ENCODE peak calls at places on chromosomes 11 and 22, in four cellular contexts. One of them, this sample, is unnamed. For H3K4me1, the result is how much of the 10 kb centered on the place peaks cover.

GRCh38 chr11:68767672-68768071 is 16.4 kb upstream of the TESMIN start:
- DNase-seq in suprapubic skin: no peak
- DNase-seq in transverse colon: no peak
- DNase-seq in HCT116: no peak
- DNase-seq in this sample: peak

GRCh38 chr22:39388261-39389011 is 11.1 kb upstream of the TAB1 start:
- DNase-seq in transverse colon: peak
- DNase-seq in HCT116: peak
- DNase-seq in suprapubic skin: peak
- DNase-seq in this sample: peak

GRCh38 chr22:22810018-22810427 is 77.6 kb upstream of the IGLL5 start:
- DNase-seq in suprapubic skin: no peak
- DNase-seq in transverse colon: peak
- DNase-seq in HCT116: peak
- DNase-seq in this sample: no peak

GRCh38 chr11:113896156-113896879 is 8.3 kb upstream of the HTR3B start:
- DNase-seq in HCT116: peak
- DNase-seq in suprapubic skin: peak
- DNase-seq in transverse colon: peak
- DNase-seq in this sample: peak

GRCh38 chr11:57977709-57978108 is 46.0 kb upstream of the OR9Q1 start:
- DNase-seq in HCT116: no peak
- DNase-seq in suprapubic skin: no peak
- DNase-seq in transverse colon: no peak
- DNase-seq in this sample: no peak

GRCh38 chr11:15159085-15159484 is 44.4 kb downstream of the INSC start:
- DNase-seq in HCT116: peak
- DNase-seq in transverse colon: no peak
- DNase-seq in suprapubic skin: no peak
- DNase-seq in this sample: no peak

GRCh38 chr11:130480166-130480565 is 31.7 kb downstream of the ADAMTS15 start:
- DNase-seq in suprapubic skin: no peak
- DNase-seq in HCT116: no peak
- DNase-seq in transverse colon: no peak
- DNase-seq in this sample: no peak

GRCh38 chr11:82686211-82686610 is 47.5 kb downstream of the FAM181B start:
- DNase-seq in suprapubic skin: no peak
- DNase-seq in transverse colon: no peak
- DNase-seq in HCT116: no peak
- DNase-seq in this sample: no peak

GRCh38 chr11:2466869-2467694 is 22.3 kb downstream of the KCNQ1 start:
- DNase-seq in suprapubic skin: no peak
- DNase-seq in HCT116: no peak
- DNase-seq in transverse colon: no peak
- DNase-seq in this sample: peak

GRCh38 chr22:48651981-48652538 is 1175.6 kb downstream of the BRD1 start:
- DNase-seq in suprapubic skin: no peak
- DNase-seq in transverse colon: no peak
- DNase-seq in HCT116: no peak
- DNase-seq in this sample: no peak

GRCh38 chr22:38758276-38758945 is 2.6 kb upstream of the SUN2 start:
- DNase-seq in suprapubic skin: no peak
- DNase-seq in HCT116: no peak
- DNase-seq in transverse colon: no peak
- DNase-seq in this sample: no peak

GRCh38 chr22:31977141-31977781 is 32.9 kb downstream of the YWHAH start:
- DNase-seq in HCT116: peak
- DNase-seq in transverse colon: peak
- DNase-seq in suprapubic skin: no peak
- DNase-seq in this sample: no peak

GRCh38 chr11:890794-891600 is 19.6 kb downstream of the CHID1 start:
- DNase-seq in HCT116: no peak
- DNase-seq in transverse colon: no peak
- DNase-seq in suprapubic skin: no peak
- DNase-seq in this sample: no peak

GRCh38 chr11:70756756-70757155 is 358.4 kb downstream of the CTTN start:
- DNase-seq in transverse colon: no peak
- DNase-seq in HCT116: no peak
- DNase-seq in suprapubic skin: no peak
- DNase-seq in this sample: no peak

GRCh38 chr11:34426766-34427170 is 12.0 kb upstream of the CAT start:
- DNase-seq in suprapubic skin: no peak
- DNase-seq in transverse colon: no peak
- DNase-seq in HCT116: no peak
- DNase-seq in this sample: no peak

GRCh38 chr11:95897731-95898130 is 26.2 kb downstream of the MTMR2 start:
- DNase-seq in suprapubic skin: no peak
- DNase-seq in transverse colon: no peak
- DNase-seq in HCT116: no peak
- DNase-seq in this sample: no peak

GRCh38 chr11:83335446-83336070 is 49.4 kb upstream of the CCDC90B start:
- DNase-seq in transverse colon: no peak
- DNase-seq in suprapubic skin: no peak
- DNase-seq in HCT116: no peak
- DNase-seq in this sample: no peak

GRCh38 chr11:64121637-64122410 is 44.1 kb downstream of the MACROD1 start:
- DNase-seq in suprapubic skin: no peak
- DNase-seq in HCT116: no peak
- DNase-seq in transverse colon: no peak
- DNase-seq in this sample: no peak

GRCh38 chr11:64268028-64268686 is 16.3 kb downstream of the BAD start:
- DNase-seq in transverse colon: no peak
- DNase-seq in HCT116: no peak
- DNase-seq in suprapubic skin: no peak
- DNase-seq in this sample: peak

GRCh38 chr22:37487129-37487528 is 945 bp upstream of the MFNG start:
- DNase-seq in HCT116: no peak
- DNase-seq in suprapubic skin: no peak
- DNase-seq in transverse colon: no peak
- DNase-seq in this sample: peak

GRCh38 chr11:61967924-61968757 is 707 bp upstream of the FTH1 start:
- DNase-seq in HCT116: no peak
- DNase-seq in suprapubic skin: peak
- DNase-seq in transverse colon: peak
- DNase-seq in this sample: no peak

GRCh38 chr11:109939176-109939810 is 153.9 kb upstream of the ZC3H12C start:
- DNase-seq in transverse colon: peak
- DNase-seq in HCT116: peak
- DNase-seq in suprapubic skin: no peak
- DNase-seq in this sample: peak

GRCh38 chr11:103959279-103959930 is 77.0 kb upstream of the DDI1 start:
- DNase-seq in transverse colon: no peak
- DNase-seq in suprapubic skin: no peak
- DNase-seq in HCT116: no peak
- DNase-seq in this sample: no peak

GRCh38 chr22:27885977-27886842 is 32.8 kb downstream of the PITPNB start:
- DNase-seq in transverse colon: peak
- DNase-seq in suprapubic skin: no peak
- DNase-seq in HCT116: peak
- DNase-seq in this sample: no peak

GRCh38 chr11:9573775-9574555 is 495 bp downstream of the WEE1 start:
- DNase-seq in transverse colon: peak
- DNase-seq in HCT116: no peak
- DNase-seq in suprapubic skin: peak
- DNase-seq in this sample: no peak

GRCh38 chr22:42214625-42215415 is 55.6 kb downstream of the TCF20 start:
- DNase-seq in HCT116: no peak
- DNase-seq in suprapubic skin: no peak
- DNase-seq in transverse colon: no peak
- DNase-seq in this sample: no peak

GRCh38 chr11:110435780-110436717 is 6.3 kb downstream of the FDX1 start:
- DNase-seq in suprapubic skin: no peak
- DNase-seq in transverse colon: no peak
- DNase-seq in HCT116: no peak
- DNase-seq in this sample: no peak

GRCh38 chr11:2002807-2003206 is 5.2 kb upstream of the H19 start:
- DNase-seq in transverse colon: no peak
- DNase-seq in suprapubic skin: no peak
- DNase-seq in HCT116: no peak
- DNase-seq in this sample: no peak

GRCh38 chr11:62433553-62434301 is 14.9 kb downstream of the SCGB1A1 start:
- DNase-seq in suprapubic skin: no peak
- DNase-seq in HCT116: no peak
- DNase-seq in transverse colon: peak
- DNase-seq in this sample: no peak

GRCh38 chr11:62387381-62387780 is 31.5 kb upstream of the SCGB1A1 start:
- DNase-seq in suprapubic skin: no peak
- DNase-seq in transverse colon: no peak
- DNase-seq in HCT116: no peak
- DNase-seq in this sample: no peak

GRCh38 chr11:93662177-93662575 is 694 bp downstream of the CEP295 start:
- DNase-seq in HCT116: no peak
- DNase-seq in suprapubic skin: no peak
- DNase-seq in transverse colon: no peak
- DNase-seq in this sample: no peak

GRCh38 chr11:46247090-46247489 is 30.4 kb upstream of the CREB3L1 start:
- DNase-seq in transverse colon: no peak
- DNase-seq in HCT116: no peak
- DNase-seq in suprapubic skin: no peak
- DNase-seq in this sample: no peak

GRCh38 chr11:66489636-66490035 is 9.4 kb downstream of the DPP3 start:
- DNase-seq in transverse colon: no peak
- DNase-seq in HCT116: no peak
- DNase-seq in suprapubic skin: no peak
- DNase-seq in this sample: no peak

GRCh38 chr11:1039481-1040427 is 3.2 kb upstream of the MUC6 start:
- DNase-seq in HCT116: no peak
- DNase-seq in transverse colon: no peak
- DNase-seq in suprapubic skin: no peak
- DNase-seq in this sample: no peak

GRCh38 chr11:126561327-126561893 is 205.9 kb downstream of the ST3GAL4 start:
- DNase-seq in suprapubic skin: no peak
- DNase-seq in HCT116: no peak
- DNase-seq in transverse colon: no peak
- DNase-seq in this sample: no peak

GRCh38 chr22:44828193-44828592 is 75.8 kb downstream of the ARHGAP8 start:
- DNase-seq in transverse colon: no peak
- DNase-seq in suprapubic skin: no peak
- DNase-seq in HCT116: no peak
- DNase-seq in this sample: no peak

DNA sequence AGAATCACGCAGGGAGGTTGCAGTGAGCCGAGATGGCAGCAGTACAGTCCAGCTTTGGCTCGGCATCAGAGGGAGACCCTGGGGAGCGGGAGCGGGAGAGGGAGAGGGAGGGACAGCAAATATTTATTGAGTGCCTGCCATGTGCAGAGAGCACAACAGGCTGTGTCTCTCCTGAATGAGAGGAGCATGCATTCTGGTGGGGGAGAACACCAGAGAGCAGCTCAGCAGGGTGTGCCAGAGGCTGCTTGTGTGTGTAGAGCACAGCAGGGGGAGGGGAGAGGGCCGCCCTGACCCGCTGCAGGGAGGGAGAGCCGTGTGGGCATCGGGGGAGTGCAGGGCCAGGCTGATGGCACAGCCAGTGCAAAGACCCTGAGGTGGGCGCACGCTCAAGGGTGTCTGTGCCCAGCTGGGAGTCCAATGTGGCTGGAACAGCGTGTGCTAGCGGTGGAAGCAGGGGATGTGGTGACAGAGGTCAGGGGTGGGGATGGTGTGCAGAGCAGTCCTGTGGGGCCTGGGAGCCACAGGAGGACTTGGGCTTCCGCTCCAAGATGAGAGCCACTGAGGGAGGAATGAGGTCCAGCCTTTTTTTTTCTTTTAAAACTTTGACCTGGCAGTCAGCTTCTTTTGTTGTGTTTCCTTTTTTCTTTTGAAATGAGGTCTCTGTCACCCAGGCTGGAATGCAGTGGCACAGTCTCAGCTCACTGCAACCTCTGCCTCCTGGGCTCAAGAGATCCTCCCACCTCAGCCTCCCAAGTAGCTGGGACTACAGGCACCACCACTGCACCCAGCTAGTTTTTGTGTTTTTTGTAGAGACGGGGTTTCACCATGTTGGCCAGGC is 12.0 kb downstream of the PPIL2 start:
- DNase-seq in HCT116: no peak
- DNase-seq in transverse colon: no peak
- DNase-seq in suprapubic skin: no peak
- DNase-seq in this sample: no peak
- TF ChIP-seq POLR2AphosphoS5 in HCT116: no peak
- TF ChIP-seq POLR2AphosphoS5 in transverse colon: no peak
- TF ChIP-seq POLR2AphosphoS5 in suprapubic skin: no peak
- TF ChIP-seq POLR2AphosphoS5 in this sample: no peak

GRCh38 chr11:86577663-86578636 is 94.5 kb downstream of the ME3 start:
- DNase-seq in suprapubic skin: no peak
- DNase-seq in HCT116: peak
- DNase-seq in transverse colon: peak
- DNase-seq in this sample: no peak
- H3K27ac ChIP-seq in suprapubic skin: peak
- H3K27ac ChIP-seq in HCT116: peak
- H3K27ac ChIP-seq in transverse colon: peak
- H3K27ac ChIP-seq in this sample: peak

GRCh38 chr22:50244420-50245213 is at the start of gene TUBGCP6:
- DNase-seq in transverse colon: peak
- DNase-seq in HCT116: peak
- DNase-seq in suprapubic skin: peak
- DNase-seq in this sample: peak
- H3K4me1 ChIP-seq in transverse colon: under half
- H3K4me1 ChIP-seq in HCT116: under half
- H3K4me1 ChIP-seq in suprapubic skin: half or more
- H3K4me1 ChIP-seq in this sample: half or more

GRCh38 chr22:36325163-36326031 is 62.4 kb downstream of the MYH9 start:
- DNase-seq in transverse colon: peak
- DNase-seq in suprapubic skin: no peak
- DNase-seq in HCT116: no peak
- DNase-seq in this sample: no peak
- TF ChIP-seq POLR2AphosphoS5 in transverse colon: peak
- TF ChIP-seq POLR2AphosphoS5 in suprapubic skin: peak
- TF ChIP-seq POLR2AphosphoS5 in HCT116: no peak
- TF ChIP-seq POLR2AphosphoS5 in this sample: peak

DNA sequence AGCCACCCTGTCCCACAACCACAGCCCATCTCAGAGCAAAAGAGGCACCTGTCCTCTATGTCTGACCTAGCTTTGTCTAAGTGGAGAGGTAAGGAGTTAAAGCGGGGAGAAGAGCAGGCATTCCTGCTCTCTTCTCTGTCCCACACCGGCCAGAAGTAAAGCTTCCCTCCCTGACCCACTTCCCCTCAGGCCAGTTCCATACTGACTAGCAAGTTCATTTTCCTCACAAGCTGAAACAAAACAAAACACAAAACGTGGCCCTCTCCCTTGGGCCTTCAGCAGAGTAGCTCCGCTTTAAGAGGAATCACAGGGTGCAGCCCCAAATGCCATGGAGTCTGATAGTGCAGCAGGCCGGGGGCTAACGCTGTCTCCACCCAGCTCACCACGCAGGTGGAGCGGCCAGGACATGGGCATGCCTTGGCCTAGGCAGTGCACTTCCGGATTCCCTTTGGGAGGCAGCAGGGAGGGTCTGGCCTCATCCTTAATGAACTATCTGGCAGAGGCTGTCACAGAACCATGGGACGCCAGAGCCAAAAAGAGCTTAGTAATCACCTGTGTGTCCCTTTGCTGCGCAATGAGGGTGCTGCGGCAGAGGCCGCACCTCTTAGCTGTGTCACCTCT is 34.0 kb downstream of the FLI1 start:
- DNase-seq in transverse colon: no peak
- DNase-seq in suprapubic skin: no peak
- DNase-seq in HCT116: no peak
- DNase-seq in this sample: no peak
- H3K27ac ChIP-seq in transverse colon: peak
- H3K27ac ChIP-seq in suprapubic skin: peak
- H3K27ac ChIP-seq in HCT116: no peak
- H3K27ac ChIP-seq in this sample: peak

GRCh38 chr11:118915941-118916841 is 9.5 kb downstream of the BCL9L start:
- DNase-seq in suprapubic skin: no peak
- DNase-seq in HCT116: no peak
- DNase-seq in transverse colon: no peak
- DNase-seq in this sample: no peak
- H3K4me1 ChIP-seq in suprapubic skin: half or more
- H3K4me1 ChIP-seq in HCT116: half or more
- H3K4me1 ChIP-seq in transverse colon: half or more
- H3K4me1 ChIP-seq in this sample: half or more